ENCODE peak calls at places on chromosomes 7 and 10, in ten cellular contexts. L is PC-9; D is spleen; J is CD8-positive, alpha-beta memory T cell; I is heart left ventricle; A is SJSA1; M is CD8-positive, alpha-beta T cell; Q is GM12878; N is suprapubic skin; X is psoas muscle. T is an unnamed sample.

GRCh38 chr10:110275140-110275729 is 29.5 kb downstream of the SMNDC1 start:
- DNase-seq in L (no peak), D (no peak), J (no peak), I (no peak), A (no peak), M (no peak), Q (no peak), N (no peak), X (no peak), T (no peak)

GRCh38 chr10:116817780-116818343 is 31.4 kb upstream of the ENO4 start:
- DNase-seq in L (no peak), D (no peak), J (no peak), I (no peak), A (no peak), M (no peak), Q (no peak), N (no peak), X (no peak), T (no peak)

GRCh38 chr7:901388-902154 is 25.2 kb downstream of the GET4 start:
- DNase-seq in L (peak; percentile 90), D (peak; percentile 85), J (no peak), I (peak; percentile 84), A (peak; percentile 93), M (peak; percentile 34), Q (no peak), N (no peak), X (peak; percentile 80), T (peak; percentile 55)

GRCh38 chr10:124150807-124151417 is 57.5 kb upstream of the CHST15 start:
- DNase-seq in L (no peak), D (peak; percentile 63), J (no peak), I (no peak), A (no peak), M (no peak), Q (no peak), N (no peak), X (no peak), T (no peak)

GRCh38 chr7:128919241-128919640 is 8.7 kb upstream of the KCP start:
- DNase-seq in L (no peak), D (peak; percentile 49), J (peak; percentile 8), I (no peak), A (no peak), M (no peak), Q (no peak), N (no peak), X (no peak), T (no peak)

GRCh38 chr10:51137741-51138529 is 63.6 kb downstream of the PRKG1 start:
- DNase-seq in L (no peak), D (no peak), J (no peak), I (no peak), A (no peak), M (no peak), Q (no peak), N (no peak), X (no peak), T (no peak)

GRCh38 chr10:2985729-2986232 is 81.6 kb upstream of the PFKP start:
- DNase-seq in L (peak; percentile 63), D (no peak), J (no peak), I (no peak), A (peak; percentile 69), M (no peak), Q (no peak), N (no peak), X (no peak), T (peak; percentile 65)

GRCh38 chr10:19817251-19818046 is 1.2 kb downstream of the PLXDC2 start:
- DNase-seq in L (no peak), D (peak; percentile 77), J (no peak), I (no peak), A (no peak), M (no peak), Q (no peak), N (peak; percentile 75), X (peak; percentile 26), T (no peak)

GRCh38 chr10:34598972-34599371 is 216.1 kb downstream of the PARD3 start:
- DNase-seq in L (no peak), D (no peak), J (no peak), I (no peak), A (no peak), M (no peak), Q (no peak), N (no peak), X (no peak), T (no peak)

GRCh38 chr7:4713183-4713784 is 31.2 kb downstream of the FOXK1 start:
- DNase-seq in L (no peak), D (no peak), J (no peak), I (no peak), A (no peak), M (no peak), Q (no peak), N (peak; percentile 82), X (no peak), T (no peak)

GRCh38 chr7:141663081-141663510 is 38.9 kb downstream of the DENND11 start:
- DNase-seq in L (peak; percentile 89), D (no peak), J (no peak), I (no peak), A (no peak), M (no peak), Q (no peak), N (no peak), X (no peak), T (peak; percentile 90)

GRCh38 chr10:35127289-35127891 is 744 bp downstream of the CREM start:
- DNase-seq in L (peak; percentile 32), D (peak; percentile 94), J (peak; percentile 75), I (peak; percentile 76), A (peak; percentile 66), M (peak; percentile 70), Q (no peak), N (peak; percentile 88), X (peak; percentile 73), T (peak; percentile 63)

GRCh38 chr10:112247791-112248190 is 35.4 kb upstream of the TECTB start:
- DNase-seq in L (no peak), D (no peak), J (no peak), I (no peak), A (no peak), M (no peak), Q (no peak), N (no peak), X (no peak), T (no peak)

GRCh38 chr7:46725136-46725535 is 804.1 kb upstream of the IGFBP3 start:
- DNase-seq in L (no peak), D (no peak), J (no peak), I (no peak), A (no peak), M (no peak), Q (no peak), N (no peak), X (no peak), T (no peak)

GRCh38 chr10:110512461-110513187 is 14.9 kb downstream of the DUSP5 start:
- DNase-seq in L (no peak), D (no peak), J (no peak), I (no peak), A (peak; percentile 84), M (no peak), Q (no peak), N (no peak), X (no peak), T (peak; percentile 70)

GRCh38 chr7:138848056-138848975 is 50.3 kb upstream of the ATP6V0A4 start:
- DNase-seq in L (no peak), D (no peak), J (no peak), I (no peak), A (no peak), M (no peak), Q (no peak), N (no peak), X (no peak), T (no peak)

GRCh38 chr10:13386021-13386420 is 37.9 kb upstream of the SEPHS1 start:
- DNase-seq in L (no peak), D (no peak), J (no peak), I (no peak), A (no peak), M (no peak), Q (no peak), N (no peak), X (no peak), T (no peak)

GRCh38 chr7:127119517-127119916 is 133.2 kb downstream of the GRM8 start:
- DNase-seq in L (no peak), D (no peak), J (no peak), I (no peak), A (no peak), M (no peak), Q (no peak), N (no peak), X (no peak), T (no peak)

GRCh38 chr10:48671914-48672595 is 12.6 kb upstream of the WDFY4 start:
- DNase-seq in L (no peak), D (peak; percentile 89), J (no peak), I (no peak), A (no peak), M (no peak), Q (peak; percentile 81), N (no peak), X (no peak), T (no peak)
- H3K4me1 ChIP-seq in L (no peaks in the 10 kb centered on the region), D (peaks cover 33% of the 10 kb centered on the region), J (no peaks in the 10 kb centered on the region), I (no peaks in the 10 kb centered on the region), A (no peaks in the 10 kb centered on the region), M (no peaks in the 10 kb centered on the region), Q (peaks cover 40% of the 10 kb centered on the region), N (no peaks in the 10 kb centered on the region), X (no peaks in the 10 kb centered on the region), T (no peaks in the 10 kb centered on the region)

GRCh38 chr10:78541528-78542470 is 508.1 kb downstream of the RPS24 start:
- DNase-seq in L (no peak), D (no peak), J (no peak), I (no peak), A (peak; percentile 88), M (no peak), Q (no peak), N (no peak), X (no peak), T (no peak)
- H3K4me1 ChIP-seq in L (no peaks in the 10 kb centered on the region), D (peaks cover 25% of the 10 kb centered on the region), J (peaks cover 6% of the 10 kb centered on the region), I (peaks cover 13% of the 10 kb centered on the region), A (peaks cover 42% of the 10 kb centered on the region), M (no peaks in the 10 kb centered on the region), Q (no peaks in the 10 kb centered on the region), N (peaks cover 24% of the 10 kb centered on the region), X (peaks cover 16% of the 10 kb centered on the region), T (no peaks in the 10 kb centered on the region)

DNA sequence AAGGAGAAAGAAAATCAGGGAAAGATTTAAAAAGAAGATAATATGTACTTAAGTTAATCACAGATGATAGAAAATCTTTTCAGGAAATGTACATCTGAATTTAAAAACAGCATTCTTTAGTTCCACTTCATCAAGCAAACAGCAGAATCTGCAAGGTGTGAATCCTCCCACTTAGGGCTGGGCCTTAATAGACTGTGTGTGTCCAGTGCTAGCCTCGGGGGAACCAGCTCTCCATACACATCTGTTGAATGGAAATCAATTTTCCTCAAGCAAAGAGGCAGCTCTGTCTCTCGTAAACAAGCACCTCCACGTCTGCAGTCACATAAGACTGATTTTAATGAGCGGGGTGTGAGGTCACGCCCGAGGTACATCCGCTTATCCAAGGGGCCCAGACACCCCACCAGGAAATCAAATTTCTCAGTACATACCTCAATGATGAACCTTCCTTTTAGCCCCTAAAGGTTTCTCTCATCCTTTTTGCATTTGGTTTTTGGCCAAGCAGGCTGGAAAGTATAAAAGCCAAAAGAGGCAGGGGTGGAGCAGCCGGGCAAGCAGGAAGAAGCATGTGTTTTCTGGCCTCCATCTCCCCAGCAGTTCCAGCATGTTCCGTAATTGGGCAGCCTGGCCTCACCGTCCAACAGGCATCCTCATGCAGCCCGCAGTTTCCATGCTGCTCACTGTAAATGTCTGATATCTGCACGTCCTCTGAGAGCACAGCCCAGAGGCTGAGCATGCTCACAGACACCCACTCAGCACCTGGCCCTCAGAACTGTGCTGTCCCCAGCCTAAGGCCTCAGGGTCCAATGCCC is 131.3 kb downstream of the GLI3 start:
- DNase-seq in L (no peak), D (no peak), J (no peak), I (no peak), A (no peak), M (no peak), Q (no peak), N (no peak), X (no peak), T (no peak)
- H3K4me1 ChIP-seq in L (no peaks in the 10 kb centered on the region), D (peaks cover 16% of the 10 kb centered on the region), J (no peaks in the 10 kb centered on the region), I (peaks cover 47% of the 10 kb centered on the region), A (peaks cover 21% of the 10 kb centered on the region), M (no peaks in the 10 kb centered on the region), Q (no peaks in the 10 kb centered on the region), N (peaks cover 51% of the 10 kb centered on the region), X (peaks cover 4% of the 10 kb centered on the region), T (peaks cover 8% of the 10 kb centered on the region)

GRCh38 chr7:135964791-135965190 is 12.4 kb downstream of the MTPN start:
- DNase-seq in L (no peak), D (no peak), J (no peak), I (no peak), A (no peak), M (no peak), Q (no peak), N (no peak), X (no peak), T (no peak)
- H3K4me1 ChIP-seq in L (no peaks in the 10 kb centered on the region), D (peaks cover 81% of the 10 kb centered on the region), J (peaks cover 51% of the 10 kb centered on the region), I (peaks cover 52% of the 10 kb centered on the region), A (peaks cover 7% of the 10 kb centered on the region), M (peaks cover 56% of the 10 kb centered on the region), Q (peaks cover 7% of the 10 kb centered on the region), N (peaks cover 21% of the 10 kb centered on the region), X (peaks cover 29% of the 10 kb centered on the region), T (no peaks in the 10 kb centered on the region)